ENCODE peak calls at places on chromosomes 3 and 15, in seven cellular contexts. One of them, this sample, is unnamed.
A peak's percentile ranks its signal among the peaks of the same experiment; 100 is the strongest.

GRCh38 chr3:42179110-42179725 is 86.8 kb downstream of the CCK start:
- DNase-seq in fibroblast of villous mesenchyme: peak; percentile 85
- DNase-seq in thoracic aorta: peak; percentile 8
- DNase-seq in foreskin fibroblast: peak; percentile 92
- DNase-seq in fibroblast of mammary gland: peak; percentile 89
- DNase-seq in H1: no peak
- DNase-seq in GM12865: no peak
- DNase-seq in this sample: peak; percentile 86

GRCh38 chr3:183486472-183486871 is 58.1 kb upstream of the MCF2L2 start:
- DNase-seq in fibroblast of mammary gland: no peak
- DNase-seq in thoracic aorta: no peak
- DNase-seq in fibroblast of villous mesenchyme: no peak
- DNase-seq in foreskin fibroblast: no peak
- DNase-seq in GM12865: no peak
- DNase-seq in H1: no peak
- DNase-seq in this sample: no peak

GRCh38 chr3:49916686-49917085 is 12.9 kb downstream of the MON1A start:
- DNase-seq in H1: no peak
- DNase-seq in fibroblast of villous mesenchyme: peak; percentile 58
- DNase-seq in GM12865: no peak
- DNase-seq in fibroblast of mammary gland: peak; percentile 68
- DNase-seq in foreskin fibroblast: peak; percentile 73
- DNase-seq in thoracic aorta: no peak
- DNase-seq in this sample: peak; percentile 52

GRCh38 chr3:12706504-12707253 is 42.8 kb upstream of the RAF1 start:
- DNase-seq in fibroblast of villous mesenchyme: peak; percentile 68
- DNase-seq in GM12865: peak; percentile 78
- DNase-seq in H1: peak; percentile 53
- DNase-seq in thoracic aorta: no peak
- DNase-seq in fibroblast of mammary gland: peak; percentile 79
- DNase-seq in foreskin fibroblast: peak; percentile 80
- DNase-seq in this sample: peak; percentile 77

GRCh38 chr3:105582015-105582414 is 215.3 kb downstream of the ALCAM start:
- DNase-seq in thoracic aorta: no peak
- DNase-seq in foreskin fibroblast: no peak
- DNase-seq in H1: no peak
- DNase-seq in fibroblast of villous mesenchyme: no peak
- DNase-seq in GM12865: no peak
- DNase-seq in fibroblast of mammary gland: no peak
- DNase-seq in this sample: no peak

GRCh38 chr15:76185716-76186115 is 125.6 kb downstream of the ETFA start:
- DNase-seq in thoracic aorta: no peak
- DNase-seq in GM12865: peak; percentile 65
- DNase-seq in H1: peak; percentile 54
- DNase-seq in fibroblast of mammary gland: peak; percentile 84
- DNase-seq in foreskin fibroblast: peak; percentile 78
- DNase-seq in fibroblast of villous mesenchyme: peak; percentile 73
- DNase-seq in this sample: peak; percentile 74

GRCh38 chr3:113695426-113695817 is 1.0 kb downstream of the USF3 start:
- DNase-seq in H1: no peak
- DNase-seq in thoracic aorta: no peak
- DNase-seq in fibroblast of mammary gland: no peak
- DNase-seq in GM12865: peak; percentile 10
- DNase-seq in fibroblast of villous mesenchyme: peak; percentile 35
- DNase-seq in foreskin fibroblast: peak; percentile 41
- DNase-seq in this sample: peak; percentile 25

GRCh38 chr15:81887913-81888312 is 157.9 kb downstream of the MEX3B start:
- DNase-seq in foreskin fibroblast: peak; percentile 85
- DNase-seq in H1: no peak
- DNase-seq in fibroblast of mammary gland: peak; percentile 58
- DNase-seq in GM12865: no peak
- DNase-seq in thoracic aorta: no peak
- DNase-seq in fibroblast of villous mesenchyme: no peak
- DNase-seq in this sample: peak; percentile 66

GRCh38 chr3:8336456-8336855 is 165.2 kb upstream of the LMCD1 start:
- DNase-seq in GM12865: no peak
- DNase-seq in fibroblast of villous mesenchyme: no peak
- DNase-seq in thoracic aorta: no peak
- DNase-seq in fibroblast of mammary gland: no peak
- DNase-seq in H1: no peak
- DNase-seq in foreskin fibroblast: no peak
- DNase-seq in this sample: no peak

GRCh38 chr3:12288466-12289129 is at the start of gene PPARG:
- DNase-seq in H1: no peak
- DNase-seq in fibroblast of villous mesenchyme: peak; percentile 32
- DNase-seq in GM12865: no peak
- DNase-seq in thoracic aorta: no peak
- DNase-seq in foreskin fibroblast: peak; percentile 63
- DNase-seq in fibroblast of mammary gland: peak; percentile 84
- DNase-seq in this sample: peak; percentile 68

GRCh38 chr3:132630612-132631011 is 29.0 kb downstream of the ACAD11 start:
- DNase-seq in GM12865: no peak
- DNase-seq in fibroblast of mammary gland: no peak
- DNase-seq in foreskin fibroblast: no peak
- DNase-seq in fibroblast of villous mesenchyme: peak; percentile 66
- DNase-seq in H1: no peak
- DNase-seq in thoracic aorta: no peak
- DNase-seq in this sample: no peak

GRCh38 chr3:176950743-176951142 is 246.5 kb downstream of the TBL1XR1 start:
- DNase-seq in GM12865: no peak
- DNase-seq in thoracic aorta: no peak
- DNase-seq in fibroblast of mammary gland: peak; percentile 74
- DNase-seq in fibroblast of villous mesenchyme: peak; percentile 25
- DNase-seq in H1: no peak
- DNase-seq in foreskin fibroblast: peak; percentile 33
- DNase-seq in this sample: peak; percentile 17

GRCh38 chr3:197752107-197752506 is 2.4 kb downstream of the FYTTD1 start:
- DNase-seq in H1: no peak
- DNase-seq in fibroblast of mammary gland: peak; percentile 48
- DNase-seq in thoracic aorta: no peak
- DNase-seq in GM12865: peak; percentile 33
- DNase-seq in foreskin fibroblast: no peak
- DNase-seq in fibroblast of villous mesenchyme: no peak
- DNase-seq in this sample: no peak

GRCh38 chr3:13557417-13557816 is 8.5 kb downstream of the FBLN2 start:
- DNase-seq in fibroblast of villous mesenchyme: no peak
- DNase-seq in GM12865: no peak
- DNase-seq in foreskin fibroblast: no peak
- DNase-seq in fibroblast of mammary gland: no peak
- DNase-seq in H1: no peak
- DNase-seq in thoracic aorta: no peak
- DNase-seq in this sample: no peak

GRCh38 chr15:74529911-74530310 is 11.1 kb upstream of the ARID3B start:
- DNase-seq in foreskin fibroblast: peak; percentile 36
- DNase-seq in fibroblast of villous mesenchyme: peak; percentile 64
- DNase-seq in thoracic aorta: no peak
- DNase-seq in GM12865: no peak
- DNase-seq in fibroblast of mammary gland: peak; percentile 91
- DNase-seq in H1: no peak
- DNase-seq in this sample: peak; percentile 96

GRCh38 chr3:136753112-136753939 is 1.1 kb upstream of the STAG1 start:
- DNase-seq in fibroblast of mammary gland: peak; percentile 22
- DNase-seq in fibroblast of villous mesenchyme: peak; percentile 22
- DNase-seq in thoracic aorta: no peak
- DNase-seq in H1: no peak
- DNase-seq in foreskin fibroblast: no peak
- DNase-seq in GM12865: peak; percentile 43
- DNase-seq in this sample: no peak

GRCh38 chr3:156299569-156299968 is 179.2 kb downstream of the KCNAB1 start:
- DNase-seq in GM12865: no peak
- DNase-seq in fibroblast of villous mesenchyme: no peak
- DNase-seq in H1: no peak
- DNase-seq in fibroblast of mammary gland: no peak
- DNase-seq in thoracic aorta: no peak
- DNase-seq in foreskin fibroblast: no peak
- DNase-seq in this sample: no peak

GRCh38 chr3:123072152-123072551 is 5.3 kb downstream of the PDIA5 start:
- DNase-seq in foreskin fibroblast: no peak
- DNase-seq in thoracic aorta: no peak
- DNase-seq in fibroblast of villous mesenchyme: no peak
- DNase-seq in H1: no peak
- DNase-seq in fibroblast of mammary gland: no peak
- DNase-seq in GM12865: no peak
- DNase-seq in this sample: no peak

GRCh38 chr3:71585126-71585525 is 1.6 kb upstream of the FOXP1 start:
- DNase-seq in H1: no peak
- DNase-seq in foreskin fibroblast: no peak
- DNase-seq in GM12865: no peak
- DNase-seq in fibroblast of mammary gland: no peak
- DNase-seq in thoracic aorta: no peak
- DNase-seq in fibroblast of villous mesenchyme: no peak
- DNase-seq in this sample: no peak

GRCh38 chr15:29938701-29939340 is 116.6 kb upstream of the TJP1 start:
- DNase-seq in GM12865: no peak
- DNase-seq in foreskin fibroblast: peak; percentile 35
- DNase-seq in fibroblast of mammary gland: peak; percentile 14
- DNase-seq in thoracic aorta: no peak
- DNase-seq in H1: no peak
- DNase-seq in fibroblast of villous mesenchyme: peak; percentile 43
- DNase-seq in this sample: no peak
- H3K4me3 ChIP-seq in GM12865: no peak overlapping the region
- H3K4me3 ChIP-seq in foreskin fibroblast: no peak overlapping the region
- H3K4me3 ChIP-seq in fibroblast of mammary gland: no peak overlapping the region
- H3K4me3 ChIP-seq in thoracic aorta: no peak overlapping the region
- H3K4me3 ChIP-seq in H1: no peak overlapping the region
- H3K4me3 ChIP-seq in fibroblast of villous mesenchyme: no peak overlapping the region
- H3K4me3 ChIP-seq in this sample: no peak overlapping the region

GRCh38 chr15:57752426-57752825 is 45.9 kb downstream of the POLR2M start:
- DNase-seq in GM12865: no peak
- DNase-seq in H1: no peak
- DNase-seq in thoracic aorta: no peak
- DNase-seq in fibroblast of villous mesenchyme: peak; percentile 27
- DNase-seq in foreskin fibroblast: no peak
- DNase-seq in fibroblast of mammary gland: peak; percentile 11
- DNase-seq in this sample: no peak
- TF ChIP-seq CTCF in GM12865: no peak
- TF ChIP-seq CTCF in H1: peak; percentile 49
- TF ChIP-seq CTCF in thoracic aorta: peak; percentile 13
- TF ChIP-seq CTCF in fibroblast of villous mesenchyme: peak; percentile 43
- TF ChIP-seq CTCF in foreskin fibroblast: peak; percentile 21
- TF ChIP-seq CTCF in fibroblast of mammary gland: peak; percentile 11
- TF ChIP-seq CTCF in this sample: peak; percentile 27

DNA sequence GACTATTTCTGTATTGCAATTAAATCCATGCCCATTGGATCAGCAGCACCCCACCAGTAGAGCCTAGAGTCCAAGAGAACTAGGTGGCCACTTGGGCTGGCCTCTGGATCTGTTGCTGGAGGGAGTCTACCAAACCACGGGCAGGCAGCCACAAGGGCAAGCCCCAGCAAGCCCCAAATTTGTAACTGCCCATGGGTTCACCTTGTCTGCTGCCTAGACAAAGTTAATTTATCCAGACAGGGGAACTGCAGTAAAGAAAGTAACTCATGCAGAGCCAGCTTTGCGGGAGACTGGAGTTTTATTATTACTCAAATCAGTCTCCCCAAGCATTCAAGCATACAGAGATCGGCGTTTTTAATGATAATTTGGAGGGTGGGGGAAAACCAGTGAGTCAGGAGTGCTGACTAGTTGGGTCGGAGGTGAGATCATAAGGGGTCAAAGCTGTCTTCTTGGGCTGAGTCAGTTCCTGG is 74.0 kb upstream of the TERB2 start:
- DNase-seq in fibroblast of villous mesenchyme: peak; percentile 2
- DNase-seq in GM12865: peak; percentile 93
- DNase-seq in H1: no peak
- DNase-seq in thoracic aorta: no peak
- DNase-seq in fibroblast of mammary gland: no peak
- DNase-seq in foreskin fibroblast: no peak
- DNase-seq in this sample: no peak
- H3K4me3 ChIP-seq in fibroblast of villous mesenchyme: no peak overlapping the region
- H3K4me3 ChIP-seq in GM12865: peak overlapping the region; percentile 53
- H3K4me3 ChIP-seq in H1: no peak overlapping the region
- H3K4me3 ChIP-seq in thoracic aorta: no peak overlapping the region
- H3K4me3 ChIP-seq in fibroblast of mammary gland: no peak overlapping the region
- H3K4me3 ChIP-seq in foreskin fibroblast: no peak overlapping the region
- H3K4me3 ChIP-seq in this sample: no peak overlapping the region

GRCh38 chr15:91380114-91380513 is 280.1 kb downstream of the SV2B start:
- DNase-seq in foreskin fibroblast: no peak
- DNase-seq in fibroblast of mammary gland: no peak
- DNase-seq in H1: no peak
- DNase-seq in thoracic aorta: no peak
- DNase-seq in fibroblast of villous mesenchyme: no peak
- DNase-seq in GM12865: no peak
- DNase-seq in this sample: no peak
- TF ChIP-seq CTCF in foreskin fibroblast: no peak
- TF ChIP-seq CTCF in fibroblast of mammary gland: no peak
- TF ChIP-seq CTCF in H1: no peak
- TF ChIP-seq CTCF in thoracic aorta: no peak
- TF ChIP-seq CTCF in fibroblast of villous mesenchyme: no peak
- TF ChIP-seq CTCF in GM12865: no peak
- TF ChIP-seq CTCF in this sample: no peak

DNA sequence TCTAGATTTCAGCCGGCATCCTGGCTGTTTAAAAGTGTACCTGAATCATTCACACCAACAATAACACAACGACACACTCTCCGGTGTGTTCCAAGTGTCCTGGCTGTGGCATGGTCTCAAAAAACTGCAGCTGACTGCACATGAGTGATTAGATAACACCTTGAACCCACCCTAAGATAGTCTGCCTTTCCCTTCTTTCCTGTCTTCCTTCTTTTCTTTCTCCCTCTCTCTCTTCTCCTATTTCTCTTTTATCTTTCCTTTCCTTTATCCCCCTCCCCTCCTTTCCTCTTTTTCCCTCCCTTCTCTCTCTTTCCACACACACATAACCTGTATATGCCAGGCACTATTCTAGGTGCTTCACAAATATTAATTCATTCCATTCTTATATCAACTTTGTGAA is 1.2 kb upstream of the FAH start:
- DNase-seq in GM12865: no peak
- DNase-seq in foreskin fibroblast: no peak
- DNase-seq in fibroblast of mammary gland: no peak
- DNase-seq in thoracic aorta: no peak
- DNase-seq in H1: no peak
- DNase-seq in fibroblast of villous mesenchyme: no peak
- DNase-seq in this sample: no peak
- H3K4me3 ChIP-seq in GM12865: no peak overlapping the region
- H3K4me3 ChIP-seq in foreskin fibroblast: no peak overlapping the region
- H3K4me3 ChIP-seq in fibroblast of mammary gland: no peak overlapping the region
- H3K4me3 ChIP-seq in thoracic aorta: no peak overlapping the region
- H3K4me3 ChIP-seq in H1: peak overlapping the region; percentile 46
- H3K4me3 ChIP-seq in fibroblast of villous mesenchyme: no peak overlapping the region
- H3K4me3 ChIP-seq in this sample: no peak overlapping the region

GRCh38 chr3:14920536-14920935 is 26.8 kb upstream of the NR2C2 start:
- DNase-seq in fibroblast of mammary gland: no peak
- DNase-seq in thoracic aorta: no peak
- DNase-seq in fibroblast of villous mesenchyme: no peak
- DNase-seq in foreskin fibroblast: no peak
- DNase-seq in H1: no peak
- DNase-seq in GM12865: no peak
- DNase-seq in this sample: no peak
- TF ChIP-seq CTCF in fibroblast of mammary gland: no peak
- TF ChIP-seq CTCF in thoracic aorta: no peak
- TF ChIP-seq CTCF in fibroblast of villous mesenchyme: no peak
- TF ChIP-seq CTCF in foreskin fibroblast: no peak
- TF ChIP-seq CTCF in H1: no peak
- TF ChIP-seq CTCF in GM12865: no peak
- TF ChIP-seq CTCF in this sample: no peak

DNA sequence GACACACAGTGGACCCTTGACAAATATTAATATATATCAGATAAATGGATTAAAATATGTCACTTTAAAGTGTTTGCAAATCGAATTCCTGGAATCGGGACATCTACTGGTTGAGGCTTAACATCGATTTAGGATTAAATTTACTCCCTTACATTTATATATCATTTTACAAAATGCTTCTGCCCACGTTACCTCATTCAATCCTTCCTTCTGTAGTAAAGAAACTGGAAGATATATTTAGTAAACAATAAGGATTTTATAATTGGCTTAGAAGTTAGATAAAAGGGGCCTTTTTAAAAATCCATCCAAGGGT is 1.3 kb downstream of the CLPX start:
- DNase-seq in H1: no peak
- DNase-seq in fibroblast of villous mesenchyme: no peak
- DNase-seq in foreskin fibroblast: no peak
- DNase-seq in thoracic aorta: no peak
- DNase-seq in GM12865: no peak
- DNase-seq in fibroblast of mammary gland: no peak
- DNase-seq in this sample: no peak
- H3K4me3 ChIP-seq in H1: peak overlapping the region; percentile 60
- H3K4me3 ChIP-seq in fibroblast of villous mesenchyme: peak overlapping the region; percentile 93
- H3K4me3 ChIP-seq in foreskin fibroblast: peak overlapping the region; percentile 91
- H3K4me3 ChIP-seq in thoracic aorta: peak overlapping the region; percentile 90
- H3K4me3 ChIP-seq in GM12865: peak overlapping the region; percentile 91
- H3K4me3 ChIP-seq in fibroblast of mammary gland: peak overlapping the region; percentile 91
- H3K4me3 ChIP-seq in this sample: peak overlapping the region; percentile 90